ENCODE peak calls at places on chromosomes 1 and 21, in four cellular contexts. O is sigmoid colon, C is NB4, S is endothelial cell of umbilical vein. U is an unnamed sample.
A peak's percentile ranks its signal among the peaks of the same experiment; 100 is the strongest.

GRCh38 chr21:21019681-21020080 is 21.5 kb downstream of the NCAM2 start:
- DNase-seq in S (no peak), O (no peak), C (no peak), U (no peak)

GRCh38 chr1:29520571-29521437 is 284.5 kb downstream of the PTPRU start:
- DNase-seq in O (peak; percentile 40), S (no peak), C (no peak), U (no peak)

GRCh38 chr1:44999232-44999631 is 11.9 kb downstream of the HECTD3 start:
- DNase-seq in S (no peak), O (no peak), C (no peak), U (no peak)

GRCh38 chr1:42463906-42464305 is 820 bp downstream of the CCDC30 start:
- DNase-seq in C (no peak), S (no peak), O (no peak), U (no peak)

GRCh38 chr1:178273707-178274410 is 180.0 kb downstream of the RASAL2 start:
- DNase-seq in O (no peak), S (no peak), C (no peak), U (no peak)

GRCh38 chr1:161006563-161006962 is 14.4 kb downstream of the F11R start:
- DNase-seq in O (no peak), C (no peak), S (no peak), U (no peak)

GRCh38 chr1:234149217-234149616 is 224.0 kb upstream of the COA6 start:
- DNase-seq in S (no peak), C (no peak), O (no peak), U (no peak)

GRCh38 chr1:238408737-238409136 is 518.0 kb upstream of the ZP4 start:
- DNase-seq in S (no peak), O (no peak), C (no peak), U (no peak)

GRCh38 chr1:159821171-159821867 is 5.4 kb upstream of the SLAMF8 start:
- DNase-seq in C (peak; percentile 42), S (no peak), O (no peak), U (no peak)

GRCh38 chr1:63949965-63950364 is 176.1 kb downstream of the ROR1 start:
- DNase-seq in C (no peak), S (no peak), O (peak; percentile 69), U (no peak)

GRCh38 chr1:197776348-197777082 is 1.2 kb upstream of the DENND1B start:
- DNase-seq in S (peak; percentile 40), C (peak; percentile 78), O (no peak), U (no peak)

GRCh38 chr21:16460936-16461335 is 731.2 kb downstream of the USP25 start:
- DNase-seq in O (no peak), S (no peak), C (peak; percentile 29), U (no peak)

GRCh38 chr1:234018816-234019215 is 114.3 kb downstream of the SLC35F3 start:
- DNase-seq in O (no peak), S (no peak), C (no peak), U (no peak)

GRCh38 chr1:10170362-10170665 is 40.1 kb upstream of the KIF1B start:
- DNase-seq in O (no peak), C (no peak), S (no peak), U (no peak)

GRCh38 chr1:23126801-23127200 is 41.9 kb downstream of the LUZP1 start:
- DNase-seq in S (peak; percentile 34), C (no peak), O (no peak), U (no peak)

GRCh38 chr1:181143081-181143859 is 54.8 kb downstream of the IER5 start:
- DNase-seq in C (no peak), S (no peak), O (peak; percentile 41), U (no peak)

GRCh38 chr1:157948547-157949152 is 44.8 kb upstream of the KIRREL1 start:
- DNase-seq in O (no peak), C (peak; percentile 55), S (no peak), U (no peak)
- TF ChIP-seq CTCF in O (no peak), C (peak; percentile 36), S (no peak), U (no peak)

GRCh38 chr1:28126212-28126611 is 37.8 kb upstream of the EYA3 start:
- DNase-seq in S (no peak), O (no peak), C (no peak), U (no peak)
- TF ChIP-seq POLR2A in S (no peak), O (no peak), C (no peak), U (no peak)

GRCh38 chr1:91700771-91701493 is 185.0 kb downstream of the TGFBR3 start:
- DNase-seq in C (no peak), O (no peak), S (peak; percentile 66), U (no peak)
- TF ChIP-seq CTCF in C (no peak), O (no peak), S (no peak), U (no peak)

GRCh38 chr1:151545542-151545941 is 5.4 kb downstream of the TUFT1 start:
- DNase-seq in O (no peak), C (no peak), S (no peak), U (no peak)

GRCh38 chr1:151546006-151546925 is 6.2 kb downstream of the TUFT1 start:
- DNase-seq in S (no peak), O (no peak), C (no peak), U (no peak)

GRCh38 chr1:151549199-151549598 is 9.1 kb downstream of the TUFT1 start:
- DNase-seq in O (no peak), C (no peak), S (no peak), U (no peak)

GRCh38 chr1:151547900-151548230 is 7.8 kb downstream of the TUFT1 start:
- DNase-seq in C (no peak), S (no peak), O (no peak), U (no peak)

DNA sequence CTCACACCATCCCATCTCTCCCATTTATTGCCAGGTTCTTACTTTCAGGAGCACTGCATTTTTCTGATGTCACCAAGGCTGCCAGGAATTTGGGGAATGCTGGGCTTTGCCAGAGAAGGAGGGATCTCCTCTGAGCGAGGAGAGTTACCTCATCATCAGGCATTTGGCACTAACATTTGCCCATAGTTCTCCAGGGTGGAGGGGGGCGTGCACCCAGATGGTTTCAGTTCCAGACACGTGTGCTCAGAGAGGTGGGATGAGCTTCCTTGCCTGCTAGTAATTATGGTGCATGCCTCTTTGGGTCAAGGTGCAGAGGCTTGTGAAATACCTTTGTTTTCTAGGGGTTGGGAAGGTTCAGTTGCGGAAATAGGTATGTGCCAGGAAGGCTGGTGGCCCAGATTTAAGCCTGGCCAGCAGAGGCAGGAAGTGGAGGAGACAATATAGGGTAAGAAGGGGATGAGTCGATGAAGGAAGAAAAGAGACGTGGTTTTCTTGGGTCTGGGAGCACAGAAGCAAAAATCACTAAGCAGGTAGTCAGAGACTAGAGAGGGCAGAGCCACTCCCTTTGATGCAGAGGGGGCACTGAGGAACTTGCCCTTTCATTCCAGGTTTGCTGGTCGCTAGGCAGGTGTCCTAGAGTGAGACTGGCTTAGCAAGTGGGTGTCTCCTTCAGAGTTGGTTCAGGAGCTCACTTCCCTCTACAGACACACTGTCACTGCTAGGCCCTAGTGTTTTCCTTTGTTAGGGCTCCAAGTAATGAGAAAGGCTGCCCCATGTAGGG is 7.2 kb downstream of the TUFT1 start:
- DNase-seq in O (peak; percentile 82), S (peak; percentile 60), C (no peak), U (peak; percentile 84)
- TF ChIP-seq POLR2A in O (no peak), S (no peak), C (no peak), U (no peak)

DNA sequence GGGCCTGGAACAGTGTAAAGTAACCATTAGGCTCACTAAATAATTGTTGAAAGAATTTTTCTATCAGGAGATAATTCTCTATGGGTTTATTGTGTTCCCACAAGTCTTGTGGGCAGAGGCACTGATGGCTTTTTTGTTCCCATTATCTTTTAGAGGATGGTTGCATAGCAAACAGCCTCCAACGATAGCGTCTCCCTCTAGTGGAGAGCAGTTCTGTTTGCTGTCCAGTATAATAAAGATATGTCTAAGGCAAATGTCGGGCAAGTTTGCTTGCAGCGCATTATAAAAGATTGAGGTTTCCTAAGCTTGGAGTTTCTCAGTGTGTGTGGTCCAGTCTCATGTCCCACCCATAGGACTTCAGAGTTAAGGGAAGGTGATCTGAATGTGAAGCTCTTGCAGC is 1.3 kb upstream of the SLC6A17 start:
- DNase-seq in C (peak; percentile 24), O (no peak), S (no peak), U (no peak)
- TF ChIP-seq CTCF in C (peak; percentile 58), O (no peak), S (no peak), U (no peak)

DNA sequence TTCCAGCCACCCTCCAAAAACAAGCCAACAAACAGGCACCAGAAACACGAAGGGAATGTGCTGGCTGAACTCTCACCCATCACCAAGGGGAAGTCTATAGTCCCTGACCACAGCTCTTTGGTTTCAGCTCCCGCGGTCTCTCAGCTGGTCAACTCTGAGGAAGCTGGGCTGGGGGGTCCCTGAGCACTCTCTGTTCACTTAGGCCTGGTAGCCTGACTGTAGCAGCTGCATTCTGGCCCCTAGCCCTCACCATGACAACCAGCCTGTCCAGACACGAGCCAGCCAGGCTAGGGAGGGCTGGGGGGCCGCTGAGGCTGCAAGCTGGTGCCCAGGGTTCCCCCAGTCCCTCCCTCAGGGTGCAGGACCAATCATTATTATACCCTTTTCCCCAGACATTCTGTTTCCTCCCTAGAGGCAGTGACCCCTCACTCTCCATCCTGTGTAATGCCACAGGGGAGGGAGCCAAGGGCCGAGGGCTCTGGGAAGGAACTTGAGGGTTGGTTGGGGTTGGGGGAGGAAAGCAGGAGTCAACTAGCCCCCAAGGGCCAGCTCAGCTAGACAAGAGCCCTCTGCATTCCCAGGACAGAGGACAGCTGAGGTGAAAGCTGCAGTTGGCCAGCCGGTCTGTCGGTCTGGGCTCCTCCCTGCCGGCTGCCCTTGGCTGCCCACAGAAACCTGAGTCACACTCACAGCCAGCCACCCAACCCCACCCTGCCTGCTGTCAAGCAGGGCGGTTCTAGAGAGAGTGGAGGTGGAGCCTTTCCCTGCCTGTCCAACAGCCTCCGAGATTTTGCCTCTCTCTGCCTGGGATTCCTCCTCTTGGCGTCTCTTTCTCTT is 1.2 kb upstream of the TRAPPC3 start:
- DNase-seq in S (peak; percentile 94), O (peak; percentile 98), C (peak; percentile 92), U (peak; percentile 96)
- TF ChIP-seq POLR2A in S (peak; percentile 80), O (peak; percentile 37), C (no peak), U (peak; percentile 88)

GRCh38 chr1:52424757-52425265 is 20.4 kb downstream of the PRPF38A start:
- DNase-seq in S (no peak), C (peak; percentile 57), O (no peak), U (no peak)

GRCh38 chr1:52423771-52424170 is 19.4 kb downstream of the PRPF38A start:
- DNase-seq in C (peak; percentile 83), S (no peak), O (no peak), U (no peak)

GRCh38 chr1:52427152-52427551 is 22.8 kb downstream of the PRPF38A start:
- DNase-seq in S (no peak), O (no peak), C (no peak), U (no peak)

GRCh38 chr1:52424238-52424637 is 19.8 kb downstream of the PRPF38A start:
- DNase-seq in S (peak; percentile 29), O (no peak), C (peak; percentile 91), U (no peak)

DNA sequence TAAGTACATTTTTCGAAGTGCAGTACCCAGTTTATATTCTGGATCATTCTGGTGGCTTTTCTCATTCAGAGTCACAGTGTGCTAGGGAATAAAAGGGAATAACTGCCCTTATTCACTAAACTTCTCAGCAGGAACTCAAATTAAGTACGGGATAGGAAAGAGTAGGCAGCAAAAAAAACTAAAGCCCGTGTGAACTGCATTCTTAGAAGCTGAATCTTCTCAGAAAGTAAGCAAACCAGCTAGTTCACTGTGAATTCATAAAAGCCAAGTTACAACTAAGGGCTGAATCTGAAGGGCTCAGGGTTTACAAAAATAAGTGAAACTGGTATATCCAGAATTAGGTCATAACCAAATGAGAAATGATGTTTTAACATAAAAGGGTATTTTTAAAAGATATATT is 22.0 kb downstream of the PRPF38A start:
- DNase-seq in O (no peak), S (no peak), C (no peak), U (no peak)
- TF ChIP-seq CTCF in O (no peak), S (no peak), C (no peak), U (no peak)